ENCODE peak calls at places on chromosome 20, in six cellular contexts. S is iPS DF 6.9; L is tibial nerve; Z is T-helper 2 cell; A is neural crest cell; C is activated naive CD8-positive, alpha-beta T cell treated with anti-CD3 and anti-CD28 coated beads, Interleukin-2, amount 50 U/mL, for 16 hours. M is an unnamed sample.

GRCh38 chr20:58058421-58059140 is 169.9 kb downstream of the ANKRD60 start:
- DNase-seq in S (no peak), L (no peak), Z (no peak), A (no peak), C (no peak), M (no peak)

GRCh38 chr20:49446808-49447207 is 35.7 kb downstream of the KCNB1 start:
- DNase-seq in S (peak; percentile 31), L (peak; percentile 74), Z (no peak), A (peak; percentile 21), C (no peak), M (no peak)

GRCh38 chr20:35635652-35636051 is 20.0 kb downstream of the SPAG4 start:
- DNase-seq in S (no peak), L (no peak), Z (no peak), A (no peak), C (no peak), M (no peak)

GRCh38 chr20:3811421-3812258 is 8.7 kb upstream of the AP5S1 start:
- DNase-seq in S (no peak), L (peak; percentile 99), Z (peak; percentile 90), A (no peak), C (peak; percentile 84), M (peak; percentile 79)

GRCh38 chr20:22584922-22585785 is 782 bp upstream of the FOXA2 start:
- DNase-seq in S (no peak), L (no peak), Z (no peak), A (no peak), C (no peak), M (no peak)

GRCh38 chr20:44706371-44707258 is 8.6 kb upstream of the CCN5 start:
- DNase-seq in S (no peak), L (peak; percentile 70), Z (no peak), A (no peak), C (no peak), M (no peak)

GRCh38 chr20:37823276-37823980 is 79.5 kb upstream of the VSTM2L start:
- DNase-seq in S (no peak), L (no peak), Z (no peak), A (no peak), C (no peak), M (no peak)

GRCh38 chr20:48599106-48599747 is 228.6 kb downstream of the PREX1 start:
- DNase-seq in S (no peak), L (peak; percentile 1), Z (no peak), A (no peak), C (no peak), M (no peak)

GRCh38 chr20:47778398-47779354 is 6.6 kb downstream of the SULF2 start:
- DNase-seq in S (no peak), L (no peak), Z (no peak), A (no peak), C (no peak), M (no peak)

GRCh38 chr20:46978871-46979536 is 84.4 kb downstream of the EYA2 start:
- DNase-seq in S (no peak), L (no peak), Z (no peak), A (peak; percentile 14), C (no peak), M (no peak)

GRCh38 chr20:50381771-50382593 is 128.2 kb upstream of the PTPN1 start:
- DNase-seq in S (no peak), L (no peak), Z (no peak), A (no peak), C (no peak), M (no peak)

GRCh38 chr20:1998715-1999114 is 4.9 kb upstream of the PDYN start:
- DNase-seq in S (no peak), L (no peak), Z (no peak), A (no peak), C (no peak), M (no peak)

GRCh38 chr20:40494238-40494637 is 194.8 kb downstream of the MAFB start:
- DNase-seq in S (no peak), L (no peak), Z (no peak), A (no peak), C (no peak), M (no peak)

GRCh38 chr20:40470313-40471260 is 218.4 kb downstream of the MAFB start:
- DNase-seq in S (no peak), L (no peak), Z (no peak), A (no peak), C (no peak), M (no peak)

GRCh38 chr20:51562027-51562333 is 19.5 kb upstream of the NFATC2 start:
- DNase-seq in S (no peak), L (no peak), Z (no peak), A (no peak), C (no peak), M (no peak)

M was measured in natural killer cell.